ENCODE peak calls at places on chromosomes 3 and 15, in nine cellular contexts. M is T-helper 9 cell; J is omental fat pad; K is KBM-7; Q is coronary artery; H is EH; X is activated naive CD8-positive, alpha-beta T cell treated with anti-CD3 and anti-CD28 coated beads for 36 hours; I is H9; N is stimulated activated CD8-positive, alpha-beta memory T cell treated with anti-CD3 and anti-CD28 coated beads, Interleukin-4, amount 100 ng/mL, for 1 hour. P is an unnamed sample.

GRCh38 chr3:14460342-14461005 is 58.1 kb downstream of the SLC6A6 start:
- DNase-seq in M (no peak), J (no peak), K (no peak), Q (no peak), H (peak; percentile 99), X (no peak), I (no peak), N (no peak), P (peak; percentile 87)

GRCh38 chr3:195758721-195759353 is 38.1 kb downstream of the MUC20 start:
- DNase-seq in M (no peak), J (no peak), K (no peak), Q (no peak), H (no peak), X (no peak), I (no peak), N (no peak), P (no peak)

GRCh38 chr3:83453010-83453409 is 1505.8 kb upstream of the CADM2 start:
- DNase-seq in M (no peak), J (no peak), K (no peak), Q (no peak), H (no peak), X (no peak), I (no peak), N (no peak), P (no peak)

GRCh38 chr3:147881933-147882332 is 472.8 kb downstream of the ZIC1 start:
- DNase-seq in M (no peak), J (no peak), K (no peak), Q (no peak), H (no peak), X (no peak), I (no peak), N (no peak), P (no peak)

GRCh38 chr3:158167737-158168469 is 58.0 kb downstream of the RSRC1 start:
- DNase-seq in M (no peak), J (no peak), K (peak; percentile 64), Q (no peak), H (peak; percentile 98), X (peak; percentile 18), I (no peak), N (no peak), P (no peak)

GRCh38 chr15:81886586-81886985 is 159.2 kb downstream of the MEX3B start:
- DNase-seq in M (no peak), J (no peak), K (no peak), Q (no peak), H (no peak), X (no peak), I (no peak), N (no peak), P (no peak)

GRCh38 chr15:87954783-87955182 is 301.8 kb downstream of the NTRK3 start:
- DNase-seq in M (no peak), J (no peak), K (no peak), Q (no peak), H (no peak), X (no peak), I (no peak), N (no peak), P (no peak)

GRCh38 chr15:77035584-77035983 is 35.3 kb downstream of the TSPAN3 start:
- DNase-seq in M (no peak), J (no peak), K (no peak), Q (peak; percentile 65), H (no peak), X (no peak), I (peak; percentile 27), N (no peak), P (no peak)

GRCh38 chr15:99279290-99279689 is 28.0 kb downstream of the LRRC28 start:
- DNase-seq in M (no peak), J (no peak), K (no peak), Q (no peak), H (no peak), X (no peak), I (no peak), N (no peak), P (no peak)

GRCh38 chr3:68504185-68504584 is 428.2 kb downstream of the TAFA4 start:
- DNase-seq in M (no peak), J (no peak), K (no peak), Q (no peak), H (no peak), X (no peak), I (peak; percentile 25), N (no peak), P (no peak)

GRCh38 chr3:175735866-175736265 is 876.7 kb downstream of the NAALADL2 start:
- DNase-seq in M (no peak), J (no peak), K (no peak), Q (no peak), H (no peak), X (no peak), I (no peak), N (no peak), P (no peak)

GRCh38 chr3:42988566-42988965 is 9.5 kb downstream of the GASK1A start:
- DNase-seq in M (no peak), J (no peak), K (no peak), Q (no peak), H (no peak), X (no peak), I (no peak), N (no peak), P (no peak)

GRCh38 chr15:48408337-48408736 is 77.1 kb downstream of the DUT start:
- DNase-seq in M (no peak), J (no peak), K (no peak), Q (no peak), H (no peak), X (no peak), I (no peak), N (no peak), P (no peak)

GRCh38 chr15:99486371-99487336 is 79.1 kb upstream of the MEF2A start:
- DNase-seq in M (no peak), J (no peak), K (peak; percentile 21), Q (peak; percentile 86), H (peak; percentile 91), X (peak; percentile 27), I (peak; percentile 51), N (no peak), P (peak; percentile 16)

GRCh38 chr3:11381563-11381962 is 109.4 kb downstream of the ATG7 start:
- DNase-seq in M (no peak), J (no peak), K (no peak), Q (no peak), H (no peak), X (no peak), I (no peak), N (no peak), P (no peak)

GRCh38 chr3:88617283-88617682 is 467.5 kb downstream of the C3orf38 start:
- DNase-seq in M (no peak), J (no peak), K (no peak), Q (no peak), H (no peak), X (no peak), I (no peak), N (no peak), P (no peak)

GRCh38 chr3:55676643-55677042 is 189.5 kb upstream of the WNT5A start:
- DNase-seq in M (no peak), J (no peak), K (no peak), Q (peak; percentile 43), H (no peak), X (no peak), I (no peak), N (no peak), P (no peak)

GRCh38 chr3:43709022-43709421 is 18.3 kb downstream of the ABHD5 start:
- DNase-seq in M (no peak), J (no peak), K (no peak), Q (no peak), H (peak; percentile 64), X (no peak), I (no peak), N (no peak), P (no peak)

P was measured in putamen.